ENCODE peak calls at places on chromosome 19, in ten cellular contexts. G is left ventricle myocardium inferior, D is tibial artery, R is mucosa of descending colon, X is AG09309, O is heart right ventricle, A is RWPE1, B is bronchial epithelial cell, I is Peyer's patch, C is epithelial cell of proximal tubule. Q is an unnamed sample.

GRCh38 chr19:43596842-43597461 is 557 bp downstream of the ZNF576 start:
- DNase-seq in G (no peak), D (no peak), X (no peak), B (no peak), O (no peak), C (no peak), A (no peak), I (no peak), R (no peak), Q (no peak)

GRCh38 chr19:1000095-1000494 is at the start of gene GRIN3B:
- DNase-seq in G (no peak), O (peak), I (peak), D (no peak), R (peak), B (peak), C (no peak), X (no peak), A (peak), Q (no peak)

GRCh38 chr19:12723383-12723642 is 419 bp downstream of the TNPO2 start:
- DNase-seq in I (no peak), D (no peak), B (no peak), A (no peak), O (no peak), C (no peak), X (no peak), G (no peak), R (no peak), Q (peak)

GRCh38 chr19:12841094-12841493 is 2.8 kb downstream of the MAST1 start:
- DNase-seq in D (no peak), O (no peak), X (no peak), G (no peak), C (no peak), R (peak), B (no peak), A (no peak), I (no peak), Q (no peak)

GRCh38 chr19:56304243-56304642 is 10.4 kb downstream of the ZSCAN5A start:
- DNase-seq in R (no peak), O (no peak), C (no peak), A (no peak), G (no peak), B (no peak), I (no peak), D (no peak), X (no peak), Q (no peak)

GRCh38 chr19:46670874-46671273 is 9.9 kb upstream of the DACT3 start:
- DNase-seq in X (no peak), D (no peak), C (no peak), G (no peak), B (peak), I (no peak), O (no peak), R (no peak), A (no peak), Q (no peak)

GRCh38 chr19:1267441-1268391 is 1.4 kb upstream of the CIRBP start:
- DNase-seq in B (no peak), R (no peak), A (no peak), I (no peak), O (peak), X (no peak), G (no peak), D (peak), C (no peak), Q (no peak)

GRCh38 chr19:2248136-2249009 is 750 bp upstream of the AMH start:
- DNase-seq in I (no peak), D (no peak), G (no peak), B (no peak), O (no peak), A (no peak), X (no peak), C (no peak), R (no peak), Q (no peak)

GRCh38 chr19:29664753-29665214 is 477 bp upstream of the PLEKHF1 start:
- DNase-seq in B (no peak), X (no peak), I (no peak), A (no peak), G (no peak), C (no peak), D (no peak), R (no peak), O (no peak), Q (no peak)
- TF ChIP-seq CTCF in B (no peak), X (no peak), I (no peak), A (no peak), G (peak), C (peak), D (peak), R (peak), O (peak), Q (no peak)

DNA sequence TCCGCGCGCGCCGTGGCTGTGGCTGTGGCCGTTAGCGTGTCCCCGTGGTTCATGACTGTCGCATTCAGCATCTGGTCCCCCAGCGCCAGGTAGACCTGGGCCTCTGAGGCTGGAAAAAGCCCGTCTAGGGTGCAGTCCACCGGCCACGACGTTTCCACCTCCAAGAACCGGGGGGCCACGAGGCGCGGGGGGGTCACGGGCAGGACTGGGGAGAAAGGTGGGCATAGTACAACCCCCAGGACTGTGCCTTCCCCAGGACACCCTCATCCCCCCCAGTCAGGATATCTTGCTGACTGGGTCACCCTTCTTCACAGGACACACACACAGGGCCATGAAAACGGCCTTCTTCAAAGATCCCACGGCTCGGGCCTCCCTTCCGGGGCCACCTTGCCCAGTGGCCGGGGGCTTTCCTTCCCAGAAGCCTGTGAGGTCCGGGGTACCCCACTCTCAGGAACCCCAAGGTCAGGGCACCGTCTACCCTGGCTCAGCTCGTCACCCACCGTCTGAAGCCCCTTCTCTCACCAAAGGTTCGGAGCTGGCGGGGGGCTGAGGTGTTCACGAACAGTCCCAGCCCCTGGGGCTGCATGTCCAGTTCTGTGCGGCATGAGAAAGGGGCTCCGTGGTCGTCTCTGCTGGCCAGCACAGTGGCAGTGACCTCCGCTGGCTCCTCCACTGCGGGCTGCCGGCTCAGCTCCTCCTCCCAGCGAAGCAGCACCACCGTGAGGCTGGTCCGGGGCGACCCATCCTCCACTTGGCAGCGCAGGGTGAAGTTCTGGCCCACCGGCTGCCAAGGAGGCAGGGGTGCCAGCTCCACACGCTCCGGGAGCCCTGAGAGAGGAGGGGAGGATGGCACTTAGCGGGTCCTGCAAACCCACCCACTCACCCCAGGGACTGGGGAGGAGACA is 2.1 kb upstream of the RAVER1 start:
- DNase-seq in I (no peak), C (no peak), O (no peak), R (no peak), A (no peak), D (no peak), G (no peak), B (no peak), X (no peak), Q (no peak)
- TF ChIP-seq CTCF in I (no peak), C (no peak), O (no peak), R (no peak), A (no peak), D (no peak), G (no peak), B (no peak), X (peak), Q (no peak)

GRCh38 chr19:11674067-11674492 is 64.7 kb downstream of the ZNF823 start:
- DNase-seq in B (no peak), I (no peak), C (no peak), D (no peak), O (no peak), R (no peak), G (no peak), X (no peak), A (no peak), Q (no peak)

GRCh38 chr19:11675569-11675968 is 63.2 kb downstream of the ZNF823 start:
- DNase-seq in I (no peak), A (no peak), R (no peak), B (no peak), X (no peak), O (no peak), D (no peak), G (no peak), C (no peak), Q (no peak)

GRCh38 chr19:11678504-11678903 is 60.2 kb downstream of the ZNF823 start:
- DNase-seq in X (no peak), C (no peak), A (no peak), D (no peak), R (no peak), B (no peak), G (no peak), I (no peak), O (no peak), Q (no peak)

GRCh38 chr19:11673608-11674041 is 65.1 kb downstream of the ZNF823 start:
- DNase-seq in C (peak), B (peak), R (no peak), O (peak), D (peak), G (peak), I (peak), X (peak), A (peak), Q (no peak)
- TF ChIP-seq CTCF in C (peak), B (peak), R (peak), O (peak), D (peak), G (peak), I (no peak), X (peak), A (no peak), Q (no peak)

DNA sequence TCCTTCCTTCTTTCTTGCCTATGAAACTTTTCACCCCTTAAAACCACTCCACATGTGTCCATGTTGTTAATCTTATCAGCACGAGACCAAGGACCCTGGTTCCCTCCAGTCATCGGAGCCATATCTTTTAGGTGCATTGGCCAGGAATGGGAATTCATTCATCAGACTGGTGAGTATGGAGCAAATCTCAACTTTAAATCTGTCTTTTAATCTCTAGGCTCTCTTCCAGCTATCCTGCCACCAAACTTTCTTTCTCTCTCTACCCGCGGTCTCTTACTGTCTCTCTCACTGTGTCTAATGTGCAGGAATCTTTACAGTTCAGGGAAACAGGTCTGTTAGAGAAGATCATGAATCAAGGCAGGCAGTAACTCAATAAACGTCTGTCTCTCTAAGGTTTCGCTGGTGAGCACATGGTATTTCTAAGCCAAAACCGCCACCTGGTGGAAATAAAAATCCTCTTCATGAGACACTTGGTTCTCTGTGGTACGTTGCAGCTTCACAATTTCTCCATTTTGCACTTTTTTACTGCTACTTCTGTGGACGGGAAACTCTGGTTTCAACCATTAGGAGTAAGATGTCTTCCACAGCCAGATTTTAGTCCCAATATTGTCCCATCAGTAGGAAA is 16.1 kb downstream of the LGALS16 start:
- DNase-seq in D (no peak), R (no peak), O (peak), C (peak), A (peak), I (no peak), B (peak), G (no peak), X (peak), Q (peak)
- TF ChIP-seq CTCF in D (peak), R (no peak), O (peak), C (peak), A (peak), I (peak), B (peak), G (peak), X (peak), Q (peak)

GRCh38 chr19:17530586-17530985 is 19.1 kb downstream of the PGLS start:
- DNase-seq in O (no peak), D (no peak), R (no peak), X (no peak), G (no peak), B (no peak), A (no peak), I (no peak), C (no peak), Q (no peak)
- TF ChIP-seq CTCF in O (no peak), D (no peak), R (no peak), X (no peak), G (no peak), B (no peak), A (no peak), I (no peak), C (no peak), Q (no peak)

GRCh38 chr19:44930088-44930487 is 11.9 kb upstream of the APOC4 start:
- DNase-seq in X (no peak), O (no peak), I (no peak), G (no peak), B (no peak), R (no peak), A (no peak), D (no peak), C (no peak), Q (no peak)
- TF ChIP-seq CTCF in X (no peak), O (no peak), I (no peak), G (no peak), B (no peak), R (no peak), A (no peak), D (no peak), C (no peak), Q (no peak)

DNA sequence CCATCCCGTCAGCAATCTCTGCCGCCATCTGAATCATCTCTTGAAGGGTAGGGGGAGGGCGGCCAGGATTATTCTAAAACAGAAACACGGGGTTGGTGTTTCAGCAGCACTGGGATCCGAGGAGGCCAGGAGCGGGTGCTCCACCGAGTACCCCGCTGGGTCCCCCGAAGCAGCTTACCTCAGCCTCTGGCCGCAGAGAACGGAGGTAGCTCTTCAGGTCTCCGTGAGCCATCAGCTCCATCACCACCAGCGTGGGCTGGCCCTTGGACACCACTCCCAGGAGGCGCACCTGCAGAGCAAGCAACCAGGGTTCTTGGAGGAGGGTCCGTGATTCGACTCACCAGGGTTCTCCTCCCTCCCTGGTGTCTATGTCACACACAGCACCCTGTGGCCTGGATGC is 53.2 kb downstream of the ZNF557 start:
- DNase-seq in I (no peak), R (no peak), A (no peak), X (no peak), D (peak), G (no peak), O (no peak), C (no peak), B (no peak), Q (no peak)
- TF ChIP-seq CTCF in I (no peak), R (no peak), A (no peak), X (no peak), D (no peak), G (no peak), O (no peak), C (no peak), B (no peak), Q (no peak)

Q was measured in MCF 10A.